ENCODE peak calls at places on chromosomes 12 and 14, in eight cellular contexts. One of them, this sample, is unnamed.

GRCh38 chr14:75880512-75880911 is 101.3 kb downstream of the TGFB3 start:
- DNase-seq in GM13977: no peak
- DNase-seq in activated CD8-positive, alpha-beta T cell treated with anti-CD3 and anti-CD28 coated beads for 36 hours: no peak
- DNase-seq in HL-60: no peak
- DNase-seq in cardiac muscle cell: no peak
- DNase-seq in lower lobe of right lung: no peak
- DNase-seq in Calu3: no peak
- DNase-seq in WTC11: peak; percentile 59
- DNase-seq in this sample: no peak

GRCh38 chr12:11040162-11040561 is 9.0 kb upstream of the TAS2R31 start:
- DNase-seq in GM13977: no peak
- DNase-seq in activated CD8-positive, alpha-beta T cell treated with anti-CD3 and anti-CD28 coated beads for 36 hours: no peak
- DNase-seq in HL-60: no peak
- DNase-seq in cardiac muscle cell: no peak
- DNase-seq in lower lobe of right lung: no peak
- DNase-seq in Calu3: no peak
- DNase-seq in WTC11: no peak
- DNase-seq in this sample: no peak

GRCh38 chr14:101925152-101925551 is 39.2 kb upstream of the DYNC1H1 start:
- DNase-seq in GM13977: no peak
- DNase-seq in activated CD8-positive, alpha-beta T cell treated with anti-CD3 and anti-CD28 coated beads for 36 hours: no peak
- DNase-seq in HL-60: no peak
- DNase-seq in cardiac muscle cell: no peak
- DNase-seq in lower lobe of right lung: no peak
- DNase-seq in Calu3: no peak
- DNase-seq in WTC11: no peak
- DNase-seq in this sample: no peak

GRCh38 chr14:98900236-98900635 is 371.8 kb downstream of the BCL11B start:
- DNase-seq in GM13977: no peak
- DNase-seq in activated CD8-positive, alpha-beta T cell treated with anti-CD3 and anti-CD28 coated beads for 36 hours: no peak
- DNase-seq in HL-60: no peak
- DNase-seq in cardiac muscle cell: no peak
- DNase-seq in lower lobe of right lung: no peak
- DNase-seq in Calu3: no peak
- DNase-seq in WTC11: no peak
- DNase-seq in this sample: no peak

GRCh38 chr12:66931091-66931490 is 252.2 kb upstream of the GRIP1 start:
- DNase-seq in GM13977: no peak
- DNase-seq in activated CD8-positive, alpha-beta T cell treated with anti-CD3 and anti-CD28 coated beads for 36 hours: no peak
- DNase-seq in HL-60: no peak
- DNase-seq in cardiac muscle cell: no peak
- DNase-seq in lower lobe of right lung: no peak
- DNase-seq in Calu3: no peak
- DNase-seq in WTC11: no peak
- DNase-seq in this sample: no peak

GRCh38 chr14:65588426-65589140 is 176.1 kb downstream of the FUT8 start:
- DNase-seq in GM13977: no peak
- DNase-seq in activated CD8-positive, alpha-beta T cell treated with anti-CD3 and anti-CD28 coated beads for 36 hours: no peak
- DNase-seq in HL-60: no peak
- DNase-seq in cardiac muscle cell: peak; percentile 23
- DNase-seq in lower lobe of right lung: no peak
- DNase-seq in Calu3: no peak
- DNase-seq in WTC11: no peak
- DNase-seq in this sample: no peak

GRCh38 chr14:97723834-97724770 is 926.9 kb downstream of the VRK1 start:
- DNase-seq in GM13977: no peak
- DNase-seq in activated CD8-positive, alpha-beta T cell treated with anti-CD3 and anti-CD28 coated beads for 36 hours: peak; percentile 66
- DNase-seq in HL-60: no peak
- DNase-seq in cardiac muscle cell: no peak
- DNase-seq in lower lobe of right lung: no peak
- DNase-seq in Calu3: no peak
- DNase-seq in WTC11: no peak
- DNase-seq in this sample: no peak

GRCh38 chr12:124654666-124655316 is 87.4 kb upstream of the NCOR2 start:
- DNase-seq in GM13977: no peak
- DNase-seq in activated CD8-positive, alpha-beta T cell treated with anti-CD3 and anti-CD28 coated beads for 36 hours: no peak
- DNase-seq in HL-60: no peak
- DNase-seq in cardiac muscle cell: no peak
- DNase-seq in lower lobe of right lung: no peak
- DNase-seq in Calu3: peak; percentile 73
- DNase-seq in WTC11: no peak
- DNase-seq in this sample: peak; percentile 25

GRCh38 chr14:91396959-91397815 is 20.4 kb downstream of the CCDC88C start:
- DNase-seq in GM13977: peak; percentile 73
- DNase-seq in activated CD8-positive, alpha-beta T cell treated with anti-CD3 and anti-CD28 coated beads for 36 hours: peak; percentile 80
- DNase-seq in HL-60: peak; percentile 58
- DNase-seq in cardiac muscle cell: no peak
- DNase-seq in lower lobe of right lung: peak; percentile 67
- DNase-seq in Calu3: peak; percentile 56
- DNase-seq in WTC11: peak; percentile 51
- DNase-seq in this sample: peak; percentile 13

GRCh38 chr12:89768586-89769482 is 60.2 kb upstream of the ATP2B1 start:
- DNase-seq in GM13977: no peak
- DNase-seq in activated CD8-positive, alpha-beta T cell treated with anti-CD3 and anti-CD28 coated beads for 36 hours: peak; percentile 65
- DNase-seq in HL-60: peak; percentile 94
- DNase-seq in cardiac muscle cell: peak; percentile 76
- DNase-seq in lower lobe of right lung: no peak
- DNase-seq in Calu3: no peak
- DNase-seq in WTC11: no peak
- DNase-seq in this sample: peak; percentile 97

GRCh38 chr12:105418232-105418631 is 87.7 kb downstream of the C12orf75 start:
- DNase-seq in GM13977: no peak
- DNase-seq in activated CD8-positive, alpha-beta T cell treated with anti-CD3 and anti-CD28 coated beads for 36 hours: no peak
- DNase-seq in HL-60: no peak
- DNase-seq in cardiac muscle cell: peak; percentile 44
- DNase-seq in lower lobe of right lung: no peak
- DNase-seq in Calu3: peak; percentile 44
- DNase-seq in WTC11: no peak
- DNase-seq in this sample: peak; percentile 43

GRCh38 chr12:2856051-2856450 is 788 bp downstream of the TEX52 start:
- DNase-seq in GM13977: no peak
- DNase-seq in activated CD8-positive, alpha-beta T cell treated with anti-CD3 and anti-CD28 coated beads for 36 hours: no peak
- DNase-seq in HL-60: no peak
- DNase-seq in cardiac muscle cell: no peak
- DNase-seq in lower lobe of right lung: no peak
- DNase-seq in Calu3: no peak
- DNase-seq in WTC11: no peak
- DNase-seq in this sample: no peak

GRCh38 chr12:106417926-106418910 is 60.7 kb downstream of the POLR3B start:
- DNase-seq in GM13977: no peak
- DNase-seq in activated CD8-positive, alpha-beta T cell treated with anti-CD3 and anti-CD28 coated beads for 36 hours: no peak
- DNase-seq in HL-60: no peak
- DNase-seq in cardiac muscle cell: peak; percentile 91
- DNase-seq in lower lobe of right lung: no peak
- DNase-seq in Calu3: no peak
- DNase-seq in WTC11: no peak
- DNase-seq in this sample: peak; percentile 40

GRCh38 chr12:58803893-58804292 is 116.4 kb downstream of the LRIG3 start:
- DNase-seq in GM13977: no peak
- DNase-seq in activated CD8-positive, alpha-beta T cell treated with anti-CD3 and anti-CD28 coated beads for 36 hours: no peak
- DNase-seq in HL-60: no peak
- DNase-seq in cardiac muscle cell: peak; percentile 94
- DNase-seq in lower lobe of right lung: no peak
- DNase-seq in Calu3: no peak
- DNase-seq in WTC11: no peak
- DNase-seq in this sample: peak; percentile 81

GRCh38 chr14:71586131-71586893 is 345.9 kb upstream of the RGS6 start:
- DNase-seq in GM13977: no peak
- DNase-seq in activated CD8-positive, alpha-beta T cell treated with anti-CD3 and anti-CD28 coated beads for 36 hours: no peak
- DNase-seq in HL-60: no peak
- DNase-seq in cardiac muscle cell: peak; percentile 66
- DNase-seq in lower lobe of right lung: no peak
- DNase-seq in Calu3: no peak
- DNase-seq in WTC11: no peak
- DNase-seq in this sample: no peak

GRCh38 chr14:88667555-88668273 is 104.9 kb downstream of the ZC3H14 start:
- DNase-seq in GM13977: peak; percentile 56
- DNase-seq in activated CD8-positive, alpha-beta T cell treated with anti-CD3 and anti-CD28 coated beads for 36 hours: peak; percentile 52
- DNase-seq in HL-60: peak; percentile 8
- DNase-seq in cardiac muscle cell: peak; percentile 88
- DNase-seq in lower lobe of right lung: no peak
- DNase-seq in Calu3: peak; percentile 60
- DNase-seq in WTC11: peak; percentile 38
- DNase-seq in this sample: peak; percentile 87

GRCh38 chr14:24096545-24097181 is 2.6 kb downstream of the PCK2 start:
- DNase-seq in GM13977: no peak
- DNase-seq in activated CD8-positive, alpha-beta T cell treated with anti-CD3 and anti-CD28 coated beads for 36 hours: no peak
- DNase-seq in HL-60: no peak
- DNase-seq in cardiac muscle cell: no peak
- DNase-seq in lower lobe of right lung: no peak
- DNase-seq in Calu3: no peak
- DNase-seq in WTC11: no peak
- DNase-seq in this sample: no peak

GRCh38 chr12:51275088-51275487 is 4.9 kb upstream of the SMAGP start:
- DNase-seq in GM13977: no peak
- DNase-seq in activated CD8-positive, alpha-beta T cell treated with anti-CD3 and anti-CD28 coated beads for 36 hours: no peak
- DNase-seq in HL-60: no peak
- DNase-seq in cardiac muscle cell: no peak
- DNase-seq in lower lobe of right lung: no peak
- DNase-seq in Calu3: no peak
- DNase-seq in WTC11: no peak
- DNase-seq in this sample: no peak

GRCh38 chr12:63103489-63104131 is 47.4 kb downstream of the AVPR1A start:
- DNase-seq in GM13977: peak; percentile 19
- DNase-seq in activated CD8-positive, alpha-beta T cell treated with anti-CD3 and anti-CD28 coated beads for 36 hours: peak; percentile 6
- DNase-seq in HL-60: no peak
- DNase-seq in cardiac muscle cell: peak; percentile 40
- DNase-seq in lower lobe of right lung: no peak
- DNase-seq in Calu3: peak; percentile 34
- DNase-seq in WTC11: no peak
- DNase-seq in this sample: peak; percentile 41

GRCh38 chr12:92585106-92585775 is 117.5 kb upstream of the PLEKHG7 start:
- DNase-seq in GM13977: no peak
- DNase-seq in activated CD8-positive, alpha-beta T cell treated with anti-CD3 and anti-CD28 coated beads for 36 hours: no peak
- DNase-seq in HL-60: no peak
- DNase-seq in cardiac muscle cell: no peak
- DNase-seq in lower lobe of right lung: no peak
- DNase-seq in Calu3: no peak
- DNase-seq in WTC11: no peak
- DNase-seq in this sample: no peak

GRCh38 chr12:82299617-82300016 is 58.6 kb downstream of the CCDC59 start:
- DNase-seq in GM13977: no peak
- DNase-seq in activated CD8-positive, alpha-beta T cell treated with anti-CD3 and anti-CD28 coated beads for 36 hours: no peak
- DNase-seq in HL-60: no peak
- DNase-seq in cardiac muscle cell: peak; percentile 47
- DNase-seq in lower lobe of right lung: no peak
- DNase-seq in Calu3: no peak
- DNase-seq in WTC11: no peak
- DNase-seq in this sample: no peak

GRCh38 chr12:70823182-70823976 is 97.2 kb downstream of the PTPRR start:
- DNase-seq in GM13977: no peak
- DNase-seq in activated CD8-positive, alpha-beta T cell treated with anti-CD3 and anti-CD28 coated beads for 36 hours: no peak
- DNase-seq in HL-60: no peak
- DNase-seq in cardiac muscle cell: no peak
- DNase-seq in lower lobe of right lung: no peak
- DNase-seq in Calu3: peak; percentile 42
- DNase-seq in WTC11: peak; percentile 13
- DNase-seq in this sample: no peak
- TF ChIP-seq CTCF in GM13977: no peak
- TF ChIP-seq CTCF in activated CD8-positive, alpha-beta T cell treated with anti-CD3 and anti-CD28 coated beads for 36 hours: no peak
- TF ChIP-seq CTCF in HL-60: no peak
- TF ChIP-seq CTCF in cardiac muscle cell: no peak
- TF ChIP-seq CTCF in lower lobe of right lung: no peak
- TF ChIP-seq CTCF in Calu3: peak; percentile 17
- TF ChIP-seq CTCF in WTC11: no peak
- TF ChIP-seq CTCF in this sample: no peak

GRCh38 chr14:74348735-74349463 is 628 bp downstream of the VRTN start:
- DNase-seq in GM13977: no peak
- DNase-seq in activated CD8-positive, alpha-beta T cell treated with anti-CD3 and anti-CD28 coated beads for 36 hours: no peak
- DNase-seq in HL-60: no peak
- DNase-seq in cardiac muscle cell: no peak
- DNase-seq in lower lobe of right lung: no peak
- DNase-seq in Calu3: no peak
- DNase-seq in WTC11: peak; percentile 28
- DNase-seq in this sample: no peak

GRCh38 chr14:74350211-74350943 is 2.1 kb downstream of the VRTN start:
- DNase-seq in GM13977: no peak
- DNase-seq in activated CD8-positive, alpha-beta T cell treated with anti-CD3 and anti-CD28 coated beads for 36 hours: no peak
- DNase-seq in HL-60: no peak
- DNase-seq in cardiac muscle cell: no peak
- DNase-seq in lower lobe of right lung: no peak
- DNase-seq in Calu3: no peak
- DNase-seq in WTC11: no peak
- DNase-seq in this sample: no peak

GRCh38 chr14:74350944-74351323 is 2.7 kb downstream of the VRTN start:
- DNase-seq in GM13977: no peak
- DNase-seq in activated CD8-positive, alpha-beta T cell treated with anti-CD3 and anti-CD28 coated beads for 36 hours: no peak
- DNase-seq in HL-60: no peak
- DNase-seq in cardiac muscle cell: no peak
- DNase-seq in lower lobe of right lung: no peak
- DNase-seq in Calu3: no peak
- DNase-seq in WTC11: no peak
- DNase-seq in this sample: no peak

GRCh38 chr14:74348241-74348734 is at the start of gene VRTN:
- DNase-seq in GM13977: no peak
- DNase-seq in activated CD8-positive, alpha-beta T cell treated with anti-CD3 and anti-CD28 coated beads for 36 hours: no peak
- DNase-seq in HL-60: no peak
- DNase-seq in cardiac muscle cell: no peak
- DNase-seq in lower lobe of right lung: no peak
- DNase-seq in Calu3: no peak
- DNase-seq in WTC11: peak; percentile 39
- DNase-seq in this sample: no peak

DNA sequence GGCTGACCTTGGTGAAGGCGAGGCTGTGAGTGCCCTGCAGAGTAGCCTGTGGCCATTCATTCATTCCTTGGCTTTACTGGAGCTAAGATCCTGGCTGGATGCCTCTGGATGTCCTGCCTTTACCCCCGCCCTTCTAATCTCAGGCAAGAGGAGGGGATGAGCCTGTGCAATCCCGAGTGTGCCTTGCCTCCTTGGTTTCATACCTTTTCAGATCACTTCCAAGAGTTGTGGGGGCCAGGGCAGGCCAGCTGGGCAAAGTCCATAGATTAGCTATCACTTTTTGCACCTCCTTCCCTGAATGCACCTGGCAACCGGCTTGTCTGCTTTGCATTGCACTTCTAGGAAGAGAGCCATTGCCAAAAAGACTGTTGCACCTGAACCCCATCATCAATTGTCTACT is 1.5 kb downstream of the VRTN start:
- DNase-seq in GM13977: no peak
- DNase-seq in activated CD8-positive, alpha-beta T cell treated with anti-CD3 and anti-CD28 coated beads for 36 hours: no peak
- DNase-seq in HL-60: no peak
- DNase-seq in cardiac muscle cell: no peak
- DNase-seq in lower lobe of right lung: no peak
- DNase-seq in Calu3: no peak
- DNase-seq in WTC11: no peak
- DNase-seq in this sample: no peak
- TF ChIP-seq CTCF in GM13977: no peak
- TF ChIP-seq CTCF in activated CD8-positive, alpha-beta T cell treated with anti-CD3 and anti-CD28 coated beads for 36 hours: no peak
- TF ChIP-seq CTCF in HL-60: no peak
- TF ChIP-seq CTCF in cardiac muscle cell: no peak
- TF ChIP-seq CTCF in lower lobe of right lung: no peak
- TF ChIP-seq CTCF in Calu3: no peak
- TF ChIP-seq CTCF in WTC11: no peak
- TF ChIP-seq CTCF in this sample: no peak

GRCh38 chr14:84403585-84403984 is 1126.4 kb upstream of the FLRT2 start:
- DNase-seq in GM13977: no peak
- DNase-seq in activated CD8-positive, alpha-beta T cell treated with anti-CD3 and anti-CD28 coated beads for 36 hours: no peak
- DNase-seq in HL-60: no peak
- DNase-seq in cardiac muscle cell: no peak
- DNase-seq in lower lobe of right lung: no peak
- DNase-seq in Calu3: no peak
- DNase-seq in WTC11: peak; percentile 32
- DNase-seq in this sample: no peak
- TF ChIP-seq CTCF in GM13977: no peak
- TF ChIP-seq CTCF in activated CD8-positive, alpha-beta T cell treated with anti-CD3 and anti-CD28 coated beads for 36 hours: no peak
- TF ChIP-seq CTCF in HL-60: no peak
- TF ChIP-seq CTCF in cardiac muscle cell: no peak
- TF ChIP-seq CTCF in lower lobe of right lung: no peak
- TF ChIP-seq CTCF in Calu3: no peak
- TF ChIP-seq CTCF in WTC11: no peak
- TF ChIP-seq CTCF in this sample: no peak

GRCh38 chr12:108237272-108237671 is 101.8 kb downstream of the CMKLR1 start:
- DNase-seq in GM13977: no peak
- DNase-seq in activated CD8-positive, alpha-beta T cell treated with anti-CD3 and anti-CD28 coated beads for 36 hours: no peak
- DNase-seq in HL-60: peak; percentile 4
- DNase-seq in cardiac muscle cell: no peak
- DNase-seq in lower lobe of right lung: no peak
- DNase-seq in Calu3: no peak
- DNase-seq in WTC11: peak; percentile 46
- DNase-seq in this sample: peak; percentile 52
- TF ChIP-seq CTCF in GM13977: peak; percentile 11
- TF ChIP-seq CTCF in activated CD8-positive, alpha-beta T cell treated with anti-CD3 and anti-CD28 coated beads for 36 hours: no peak
- TF ChIP-seq CTCF in HL-60: no peak
- TF ChIP-seq CTCF in cardiac muscle cell: peak; percentile 24
- TF ChIP-seq CTCF in lower lobe of right lung: no peak
- TF ChIP-seq CTCF in Calu3: no peak
- TF ChIP-seq CTCF in WTC11: peak; percentile 32
- TF ChIP-seq CTCF in this sample: no peak

This sample was measured in MCF 10A.